ENCODE peak calls at places on chromosome 19, in five cellular contexts. I is choroid plexus epithelial cell, W is fibroblast of the aortic adventitia, O is WERI-Rb-1, M is OCI-LY7. L is an unnamed sample.

GRCh38 chr19:42143341-42144234 is 11.3 kb upstream of the POU2F2 start:
- DNase-seq in I (peak; percentile 57), M (no peak), O (no peak), W (peak; percentile 45), L (no peak)

GRCh38 chr19:10286803-10287737 is at the start of gene ICAM4:
- DNase-seq in M (peak; percentile 27), I (peak; percentile 92), W (peak; percentile 44), O (no peak), L (peak; percentile 70)

GRCh38 chr19:18848860-18849661 is 17.3 kb downstream of the UPF1 start:
- DNase-seq in W (peak; percentile 87), I (peak; percentile 72), O (no peak), M (no peak), L (peak; percentile 52)

GRCh38 chr19:49489601-49490167 is 2.3 kb downstream of the RPL13A start:
- DNase-seq in M (peak; percentile 78), I (no peak), O (no peak), W (no peak), L (peak; percentile 88)

GRCh38 chr19:58305065-58305931 is at the start of gene ERVK3-1:
- DNase-seq in I (peak; percentile 99), M (peak; percentile 98), O (peak; percentile 94), W (peak; percentile 97), L (peak; percentile 99)

GRCh38 chr19:8484331-8484894 is 18.0 kb downstream of the PRAM1 start:
- DNase-seq in I (no peak), M (no peak), O (no peak), W (no peak), L (no peak)

GRCh38 chr19:35449347-35450043 is 1.4 kb downstream of the FFAR2 start:
- DNase-seq in I (no peak), M (no peak), W (no peak), O (no peak), L (no peak)

GRCh38 chr19:2126879-2127518 is 24.4 kb downstream of the AP3D1 start:
- DNase-seq in O (no peak), M (no peak), W (no peak), I (no peak), L (no peak)

GRCh38 chr19:18594096-18594823 is 5.7 kb downstream of the REX1BD start:
- DNase-seq in O (peak; percentile 75), W (peak; percentile 66), M (peak; percentile 89), I (peak; percentile 85), L (peak; percentile 76)

GRCh38 chr19:13159713-13160112 is 9.5 kb downstream of the IER2 start:
- DNase-seq in W (no peak), O (no peak), I (no peak), M (no peak), L (no peak)

GRCh38 chr19:18494267-18494607 is 27.6 kb downstream of the ELL start:
- DNase-seq in M (no peak), O (no peak), W (peak; percentile 61), I (no peak), L (no peak)

GRCh38 chr19:42129399-42130253 is 2.6 kb downstream of the POU2F2 start:
- DNase-seq in O (no peak), M (peak; percentile 97), W (peak; percentile 86), I (peak; percentile 38), L (peak; percentile 93)

GRCh38 chr19:6020972-6021805 is 43.2 kb upstream of the RANBP3 start:
- DNase-seq in M (no peak), W (no peak), O (no peak), I (no peak), L (no peak)

GRCh38 chr19:55321466-55321865 is 3.7 kb downstream of the TMEM150B start:
- DNase-seq in M (no peak), O (no peak), I (no peak), W (no peak), L (no peak)

GRCh38 chr19:57351867-57352266 is 796 bp downstream of the ZNF304 start:
- DNase-seq in I (peak; percentile 16), W (peak; percentile 2), M (no peak), O (no peak), L (no peak)

DNA sequence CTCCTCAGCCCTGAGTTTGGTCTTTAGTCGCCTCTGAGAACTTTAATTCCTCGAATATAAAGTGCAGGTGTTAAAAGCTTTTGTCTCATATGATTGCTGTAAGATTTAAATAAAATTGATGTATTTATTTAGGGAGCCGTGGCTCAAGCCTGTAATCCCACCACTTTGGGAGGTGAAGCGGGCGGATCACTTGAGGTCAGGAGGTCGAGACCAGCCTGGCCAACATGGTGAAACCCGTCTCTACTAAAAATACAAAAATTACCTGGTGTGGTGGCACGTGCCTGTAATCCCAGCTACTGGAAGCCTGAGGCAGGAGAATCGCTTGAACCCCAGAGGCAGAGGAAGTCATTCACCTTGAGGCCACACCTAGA is 559 bp upstream of the SLC1A5 start:
- DNase-seq in I (no peak), M (no peak), W (no peak), O (no peak), L (no peak)
- H3K4me3 ChIP-seq in I (no peak overlapping the region), M (no peak overlapping the region), W (no peak overlapping the region), O (no peak overlapping the region), L (no peak overlapping the region)

GRCh38 chr19:30001301-30001700 is 59.3 kb downstream of the URI1 start:
- DNase-seq in M (no peak), W (no peak), I (no peak), O (no peak), L (no peak)

GRCh38 chr19:30000862-30001261 is 58.8 kb downstream of the URI1 start:
- DNase-seq in I (no peak), M (no peak), O (no peak), W (no peak), L (no peak)

GRCh38 chr19:29999490-29999889 is 57.5 kb downstream of the URI1 start:
- DNase-seq in I (no peak), O (no peak), W (no peak), M (no peak), L (no peak)

GRCh38 chr19:30003862-30004261 is 61.8 kb downstream of the URI1 start:
- DNase-seq in I (peak; percentile 20), O (no peak), M (no peak), W (no peak), L (no peak)

GRCh38 chr19:30001794-30002193 is 59.8 kb downstream of the URI1 start:
- DNase-seq in W (no peak), O (no peak), M (peak; percentile 6), I (peak; percentile 79), L (peak; percentile 7)
- TF ChIP-seq CTCF in W (no peak), O (no peak), M (peak; percentile 51), I (peak; percentile 72), L (no peak)

GRCh38 chr19:973726-974563 is 10.2 kb upstream of the WDR18 start:
- DNase-seq in I (no peak), M (no peak), W (no peak), O (no peak), L (no peak)
- H3K4me3 ChIP-seq in I (no peak overlapping the region), M (no peak overlapping the region), W (no peak overlapping the region), O (no peak overlapping the region), L (no peak overlapping the region)

DNA sequence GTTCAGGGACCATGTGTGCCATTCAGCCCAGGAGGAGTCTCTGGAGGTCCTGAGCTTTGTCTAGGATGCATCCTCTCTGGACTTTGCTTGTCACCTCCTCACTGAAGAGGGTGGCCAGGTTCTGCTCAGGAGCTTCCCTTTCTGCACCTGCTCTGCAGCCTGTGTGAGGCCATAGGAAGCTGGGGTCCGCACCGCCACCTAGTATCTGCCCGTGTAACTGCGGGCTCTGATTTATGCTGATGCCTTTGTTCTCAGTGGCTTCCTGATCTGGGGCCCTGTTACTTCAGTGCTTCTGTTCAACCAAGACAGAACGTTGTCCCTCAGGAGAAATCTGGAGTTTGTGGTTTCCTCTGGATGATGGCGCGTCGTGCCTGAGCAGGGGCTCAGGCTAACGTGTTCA is 15.5 kb downstream of the ZNF610 start:
- DNase-seq in W (no peak), I (no peak), O (peak; percentile 66), M (peak; percentile 51), L (no peak)
- TF ChIP-seq CTCF in W (no peak), I (peak; percentile 20), O (peak; percentile 70), M (peak; percentile 69), L (no peak)